ENCODE peak calls at places on chromosome 19, in six cellular contexts. R is CD8-positive, alpha-beta memory T cell; H is T-helper 2 cell; Y is Ammon's horn; X is EH; P is body of pancreas. G is an unnamed sample.

GRCh38 chr19:38975214-38975860 is at the start of gene FBXO17:
- DNase-seq in H (no peak), X (peak), Y (peak), P (peak), R (no peak), G (peak)

GRCh38 chr19:31285744-31286143 is 63.5 kb downstream of the TSHZ3 start:
- DNase-seq in R (no peak), P (no peak), Y (no peak), X (peak), H (no peak), G (peak)

GRCh38 chr19:35457173-35457572 is 9.1 kb downstream of the FFAR2 start:
- DNase-seq in X (no peak), H (no peak), P (no peak), R (no peak), Y (no peak), G (no peak)

GRCh38 chr19:49553451-49554271 is 25.9 kb downstream of the RCN3 start:
- DNase-seq in X (peak), Y (no peak), P (peak), H (peak), R (peak), G (peak)

GRCh38 chr19:38142176-38143035 is 81.6 kb downstream of the DPF1 start:
- DNase-seq in H (peak), X (peak), R (peak), P (peak), Y (peak), G (peak)

GRCh38 chr19:7699422-7700127 is 2.4 kb downstream of the FCER2 start:
- DNase-seq in Y (no peak), R (no peak), P (no peak), X (no peak), H (no peak), G (peak)

GRCh38 chr19:10074153-10074552 is 12.0 kb upstream of the SHFL start:
- DNase-seq in X (peak), H (peak), P (no peak), Y (no peak), R (peak), G (peak)

GRCh38 chr19:36060430-36060829 is 5.7 kb downstream of the WDR62 start:
- DNase-seq in R (no peak), P (no peak), Y (peak), H (no peak), X (peak), G (peak)

GRCh38 chr19:34712606-34713261 is 21.3 kb upstream of the ZNF181 start:
- DNase-seq in Y (peak), X (peak), P (peak), R (peak), H (no peak), G (peak)

GRCh38 chr19:38698225-38699026 is 45.8 kb downstream of the CAPN12 start:
- DNase-seq in H (no peak), P (no peak), Y (no peak), X (no peak), R (no peak), G (no peak)

GRCh38 chr19:46076951-46077814 is 36.4 kb upstream of the IGFL4 start:
- DNase-seq in X (peak), P (peak), R (no peak), H (no peak), Y (peak), G (peak)

GRCh38 chr19:6677924-6678689 is 8.1 kb upstream of the TNFSF14 start:
- DNase-seq in X (no peak), H (peak), P (no peak), R (no peak), Y (no peak), G (no peak)